ENCODE peak calls at places on chromosomes 2 and 18, in eight cellular contexts. H, Y, X, J, D, M, V and A are unnamed samples.

GRCh38 chr2:159035790-159036411 is 67.5 kb downstream of the TANC1 start:
- DNase-seq in D (no peak), H (no peak), V (peak; percentile 9), X (peak; percentile 71), Y (peak; percentile 48), M (peak; percentile 19), J (no peak), A (no peak)

GRCh38 chr2:190469770-190470169 is 61.6 kb downstream of the MFSD6 start:
- DNase-seq in V (peak; percentile 22), D (no peak), J (peak; percentile 67), Y (peak; percentile 27), M (no peak), H (no peak), X (no peak), A (peak; percentile 23)

GRCh38 chr2:230774348-230774951 is 61.8 kb downstream of the CAB39 start:
- DNase-seq in D (no peak), H (no peak), J (peak; percentile 75), V (no peak), M (no peak), Y (peak; percentile 19), X (no peak), A (peak; percentile 75)

GRCh38 chr18:48123324-48123723 is 192.9 kb upstream of the SMAD2 start:
- DNase-seq in M (peak; percentile 23), V (no peak), Y (no peak), D (no peak), X (no peak), H (no peak), J (no peak), A (no peak)

GRCh38 chr18:37364237-37364636 is 201.4 kb downstream of the CELF4 start:
- DNase-seq in D (no peak), V (no peak), Y (no peak), M (peak; percentile 35), J (no peak), H (peak; percentile 72), X (no peak), A (no peak)

GRCh38 chr2:170022692-170023091 is 155.3 kb upstream of the MYO3B start:
- DNase-seq in Y (peak; percentile 80), V (no peak), D (no peak), J (peak; percentile 76), M (no peak), H (no peak), X (no peak), A (peak; percentile 58)

GRCh38 chr2:69618362-69618761 is 25.2 kb downstream of the AAK1 start:
- DNase-seq in M (no peak), H (no peak), V (no peak), X (no peak), D (no peak), J (no peak), Y (no peak), A (no peak)

GRCh38 chr2:191292869-191293268 is 47.7 kb downstream of the MYO1B start:
- DNase-seq in J (no peak), D (no peak), H (no peak), M (no peak), V (no peak), Y (no peak), X (no peak), A (no peak)

GRCh38 chr2:86302320-86302719 is 35.1 kb downstream of the REEP1 start:
- DNase-seq in D (no peak), V (no peak), Y (no peak), J (no peak), M (no peak), X (no peak), H (no peak), A (no peak)

GRCh38 chr2:126930970-126931590 is 32.4 kb downstream of the TEX51 start:
- DNase-seq in J (no peak), Y (no peak), M (no peak), D (no peak), X (no peak), V (no peak), H (no peak), A (no peak)

GRCh38 chr18:79617521-79618500 is 61.8 kb upstream of the CTDP1 start:
- DNase-seq in X (no peak), Y (no peak), H (no peak), J (no peak), M (no peak), V (peak; percentile 9), D (no peak), A (no peak)

GRCh38 chr2:186848873-186849578 is at the start of gene ZSWIM2:
- DNase-seq in H (peak; percentile 36), X (peak; percentile 74), J (peak; percentile 88), V (peak; percentile 65), D (no peak), M (peak; percentile 39), Y (no peak), A (peak; percentile 82)

GRCh38 chr2:142165790-142166189 is 35.0 kb upstream of the LRP1B start:
- DNase-seq in Y (peak; percentile 31), J (no peak), D (no peak), H (no peak), V (peak; percentile 26), X (peak; percentile 47), M (peak; percentile 4), A (no peak)

GRCh38 chr2:156601840-156602551 is 165.8 kb downstream of the GPD2 start:
- DNase-seq in J (no peak), H (no peak), Y (no peak), V (no peak), D (no peak), X (no peak), M (peak; percentile 39), A (no peak)

GRCh38 chr2:229431331-229431954 is 160.4 kb upstream of the PID1 start:
- DNase-seq in J (no peak), V (no peak), D (no peak), H (no peak), M (peak; percentile 74), Y (peak; percentile 53), X (peak; percentile 19), A (peak; percentile 27)

GRCh38 chr18:32072321-32072720 is 19.4 kb upstream of the RNF138 start:
- DNase-seq in X (peak; percentile 26), J (no peak), V (no peak), Y (no peak), H (no peak), D (no peak), M (peak; percentile 27), A (peak; percentile 26)

GRCh38 chr2:219025637-219026585 is 15.4 kb downstream of the CFAP65 start:
- DNase-seq in V (no peak), J (no peak), M (peak; percentile 87), Y (no peak), D (no peak), H (no peak), X (no peak), A (peak; percentile 53)

GRCh38 chr2:157497603-157498314 is 53.9 kb upstream of the CYTIP start:
- DNase-seq in X (peak; percentile 29), M (peak; percentile 21), J (peak; percentile 8), D (no peak), V (no peak), H (no peak), Y (peak; percentile 44), A (peak; percentile 52)

GRCh38 chr2:59463401-59463800 is 1090.1 kb downstream of the BCL11A start:
- DNase-seq in V (no peak), H (no peak), Y (no peak), M (no peak), J (no peak), D (no peak), X (peak; percentile 6), A (no peak)

GRCh38 chr2:191358325-191359025 is 113.3 kb downstream of the MYO1B start:
- DNase-seq in Y (no peak), D (no peak), X (no peak), M (no peak), H (peak; percentile 46), V (no peak), J (no peak), A (no peak)

GRCh38 chr2:143357956-143358355 is 228.7 kb downstream of the ARHGAP15 start:
- DNase-seq in H (no peak), V (no peak), X (no peak), J (no peak), M (no peak), Y (no peak), D (no peak), A (no peak)

GRCh38 chr2:162473-163135 is 101.2 kb downstream of the SH3YL1 start:
- DNase-seq in X (no peak), V (no peak), D (no peak), M (no peak), J (no peak), H (no peak), Y (no peak), A (no peak)

GRCh38 chr18:24019641-24020331 is 5.2 kb downstream of the TTC39C start:
- DNase-seq in H (no peak), Y (no peak), V (no peak), X (no peak), D (peak; percentile 30), M (no peak), J (no peak), A (no peak)